ENCODE peak calls at places on chromosome 14, in ten cellular contexts. W is astrocyte, C is neuronal stem cell, M is mammary epithelial cell, I is SK-N-SH, V is PC-3, N is GM23338, D is GM23248, J is HCT116, Q is MM.1S. H is an unnamed sample.

GRCh38 chr14:29240046-29240445 is 473.5 kb downstream of the FOXG1 start:
- DNase-seq in W (peak; percentile 90), C (no peak), M (no peak), I (no peak), V (peak; percentile 87), N (no peak), D (peak; percentile 88), J (no peak), Q (no peak), H (peak; percentile 79)

GRCh38 chr14:32404784-32405573 is 75.9 kb downstream of the AKAP6 start:
- DNase-seq in W (no peak), C (no peak), M (no peak), I (no peak), V (no peak), N (no peak), D (no peak), J (no peak), Q (no peak), H (no peak)

GRCh38 chr14:100121643-100122480 is 37.6 kb downstream of the DEGS2 start:
- DNase-seq in W (no peak), C (no peak), M (no peak), I (no peak), V (no peak), N (no peak), D (no peak), J (no peak), Q (no peak), H (no peak)

GRCh38 chr14:89388853-89389252 is 28.2 kb downstream of the FOXN3 start:
- DNase-seq in W (no peak), C (no peak), M (no peak), I (no peak), V (peak; percentile 11), N (peak; percentile 63), D (peak; percentile 40), J (no peak), Q (no peak), H (peak; percentile 50)

GRCh38 chr14:67704484-67705089 is 2.9 kb downstream of the RDH12 start:
- DNase-seq in W (peak; percentile 12), C (peak; percentile 66), M (peak; percentile 54), I (peak; percentile 59), V (peak; percentile 79), N (peak; percentile 85), D (peak; percentile 65), J (peak; percentile 72), Q (peak; percentile 47), H (peak; percentile 37)

GRCh38 chr14:26554069-26554772 is 43.6 kb downstream of the NOVA1 start:
- DNase-seq in W (no peak), C (no peak), M (no peak), I (no peak), V (no peak), N (peak; percentile 56), D (no peak), J (no peak), Q (no peak), H (no peak)

GRCh38 chr14:47365248-47365647 is 310.2 kb downstream of the MDGA2 start:
- DNase-seq in W (no peak), C (no peak), M (no peak), I (no peak), V (no peak), N (no peak), D (no peak), J (no peak), Q (no peak), H (no peak)

GRCh38 chr14:68042002-68042401 is 222.4 kb downstream of the RAD51B start:
- DNase-seq in W (no peak), C (no peak), M (no peak), I (no peak), V (no peak), N (no peak), D (no peak), J (no peak), Q (no peak), H (no peak)

GRCh38 chr14:72387727-72388126 is 455.5 kb downstream of the RGS6 start:
- DNase-seq in W (no peak), C (no peak), M (no peak), I (no peak), V (no peak), N (no peak), D (no peak), J (no peak), Q (no peak), H (no peak)

GRCh38 chr14:104138891-104139459 is 588 bp downstream of the KIF26A start:
- DNase-seq in W (no peak), C (no peak), M (no peak), I (no peak), V (no peak), N (no peak), D (no peak), J (no peak), Q (no peak), H (no peak)

GRCh38 chr14:30842431-30842830 is 31.9 kb upstream of the COCH start:
- DNase-seq in W (no peak), C (no peak), M (no peak), I (no peak), V (no peak), N (no peak), D (no peak), J (no peak), Q (no peak), H (no peak)

GRCh38 chr14:79564371-79564770 is 646.9 kb downstream of the DIO2 start:
- DNase-seq in W (peak; percentile 91), C (no peak), M (no peak), I (no peak), V (no peak), N (no peak), D (no peak), J (no peak), Q (no peak), H (peak; percentile 92)

GRCh38 chr14:76666746-76667145 is 94.5 kb upstream of the VASH1 start:
- DNase-seq in W (no peak), C (peak; percentile 48), M (no peak), I (no peak), V (no peak), N (peak; percentile 18), D (no peak), J (no peak), Q (no peak), H (no peak)

GRCh38 chr14:76676539-76676938 is 84.7 kb upstream of the VASH1 start:
- DNase-seq in W (no peak), C (no peak), M (no peak), I (no peak), V (no peak), N (no peak), D (no peak), J (no peak), Q (no peak), H (no peak)

GRCh38 chr14:76673261-76673660 is 88.0 kb upstream of the VASH1 start:
- DNase-seq in W (no peak), C (no peak), M (no peak), I (no peak), V (no peak), N (no peak), D (no peak), J (no peak), Q (no peak), H (no peak)

GRCh38 chr14:76672123-76672522 is 89.1 kb upstream of the VASH1 start:
- DNase-seq in W (no peak), C (no peak), M (peak; percentile 37), I (no peak), V (peak; percentile 46), N (no peak), D (peak; percentile 30), J (no peak), Q (no peak), H (no peak)
- H2AFZ ChIP-seq in W (no peak overlapping the region), C (no peak overlapping the region), M (no peak overlapping the region), I (no peak overlapping the region), V (no peak overlapping the region), N (no peak overlapping the region), D (no peak overlapping the region), J (no peak overlapping the region), Q (no peak overlapping the region), H (no peak overlapping the region)

GRCh38 chr14:54767450-54767849 is 135.2 kb downstream of the GCH1 start:
- DNase-seq in W (no peak), C (no peak), M (no peak), I (no peak), V (no peak), N (no peak), D (no peak), J (no peak), Q (no peak), H (no peak)

GRCh38 chr14:54767139-54767431 is 135.5 kb downstream of the GCH1 start:
- DNase-seq in W (no peak), C (no peak), M (no peak), I (no peak), V (no peak), N (no peak), D (no peak), J (no peak), Q (no peak), H (no peak)

GRCh38 chr14:54768501-54768900 is 134.1 kb downstream of the GCH1 start:
- DNase-seq in W (peak; percentile 4), C (no peak), M (no peak), I (no peak), V (no peak), N (no peak), D (no peak), J (no peak), Q (no peak), H (no peak)

GRCh38 chr14:54763761-54764160 is 138.9 kb downstream of the GCH1 start:
- DNase-seq in W (no peak), C (no peak), M (no peak), I (no peak), V (no peak), N (no peak), D (no peak), J (no peak), Q (no peak), H (no peak)

GRCh38 chr14:54766276-54767138 is 136.1 kb downstream of the GCH1 start:
- DNase-seq in W (no peak), C (no peak), M (no peak), I (no peak), V (no peak), N (no peak), D (no peak), J (no peak), Q (no peak), H (no peak)
- H3K36me3 ChIP-seq in W (peaks cover 21% of the 10 kb centered on the region), C (peaks cover 72% of the 10 kb centered on the region), M (peaks cover 8% of the 10 kb centered on the region), I (peaks cover 56% of the 10 kb centered on the region), V (peaks cover 32% of the 10 kb centered on the region), N (no peaks in the 10 kb centered on the region), D (peaks cover 20% of the 10 kb centered on the region), J (no peaks in the 10 kb centered on the region), Q (no peaks in the 10 kb centered on the region), H (peaks cover 33% of the 10 kb centered on the region)

GRCh38 chr14:91875515-91876286 is 8.4 kb upstream of the TC2N start:
- DNase-seq in W (no peak), C (no peak), M (no peak), I (no peak), V (no peak), N (no peak), D (no peak), J (no peak), Q (no peak), H (no peak)
- H2AFZ ChIP-seq in W (no peak overlapping the region), C (no peak overlapping the region), M (no peak overlapping the region), I (no peak overlapping the region), V (no peak overlapping the region), N (no peak overlapping the region), D (no peak overlapping the region), J (no peak overlapping the region), Q (no peak overlapping the region), H (no peak overlapping the region)

GRCh38 chr14:20381341-20381740 is 32.0 kb downstream of the TEP1 start:
- DNase-seq in W (no peak), C (no peak), M (no peak), I (no peak), V (no peak), N (no peak), D (no peak), J (no peak), Q (no peak), H (no peak)
- H3K36me3 ChIP-seq in W (peaks cover 40% of the 10 kb centered on the region), C (peaks cover 91% of the 10 kb centered on the region), M (peaks cover 27% of the 10 kb centered on the region), I (peaks cover 89% of the 10 kb centered on the region), V (peaks cover 10% of the 10 kb centered on the region), N (peaks cover 4% of the 10 kb centered on the region), D (peaks cover 37% of the 10 kb centered on the region), J (peaks cover 43% of the 10 kb centered on the region), Q (no peaks in the 10 kb centered on the region), H (peaks cover 32% of the 10 kb centered on the region)